ENCODE peak calls at places on chromosomes 5 and 9, in eight cellular contexts. X is astrocyte of the spinal cord, A is neural crest cell, C is AG09319, I is dorsolateral prefrontal cortex, E is glutamatergic neuron, M is WTC11, W is type B pancreatic cell. Q is an unnamed sample.

GRCh38 chr5:43485406-43485805 is 1.7 kb upstream of the TMEM267 start:
- DNase-seq in X (no peak), A (no peak), C (no peak), I (no peak), E (no peak), M (no peak), W (no peak), Q (no peak)

GRCh38 chr5:157819502-157820125 is 39.3 kb downstream of the CLINT1 start:
- DNase-seq in X (peak), A (no peak), C (no peak), I (no peak), E (no peak), M (no peak), W (no peak), Q (no peak)

GRCh38 chr5:172793577-172794488 is 22.8 kb upstream of the DUSP1 start:
- DNase-seq in X (peak), A (no peak), C (no peak), I (no peak), E (no peak), M (no peak), W (no peak), Q (no peak)

GRCh38 chr5:171055881-171056454 is 194.2 kb downstream of the RANBP17 start:
- DNase-seq in X (peak), A (no peak), C (no peak), I (no peak), E (no peak), M (no peak), W (no peak), Q (no peak)

GRCh38 chr5:125026900-125027731 is 280.7 kb upstream of the ZNF608 start:
- DNase-seq in X (peak), A (no peak), C (no peak), I (no peak), E (no peak), M (no peak), W (no peak), Q (peak)

GRCh38 chr5:171907731-171908343 is 98.6 kb downstream of the FBXW11 start:
- DNase-seq in X (peak), A (peak), C (peak), I (peak), E (peak), M (peak), W (no peak), Q (peak)

GRCh38 chr9:2234371-2234893 is 219.3 kb downstream of the SMARCA2 start:
- DNase-seq in X (no peak), A (no peak), C (no peak), I (no peak), E (peak), M (no peak), W (no peak), Q (no peak)

GRCh38 chr5:36777105-36777757 is 99.3 kb upstream of the NIPBL start:
- DNase-seq in X (peak), A (peak), C (no peak), I (no peak), E (peak), M (peak), W (no peak), Q (no peak)

GRCh38 chr9:95509851-95510529 is 6.8 kb downstream of the PTCH1 start:
- DNase-seq in X (no peak), A (peak), C (no peak), I (no peak), E (peak), M (no peak), W (no peak), Q (no peak)

GRCh38 chr9:105246656-105247162 is 2.3 kb downstream of the SLC44A1 start:
- DNase-seq in X (no peak), A (no peak), C (no peak), I (no peak), E (no peak), M (no peak), W (no peak), Q (no peak)

GRCh38 chr5:123186762-123187161 is 97.7 kb downstream of the PRDM6 start:
- DNase-seq in X (no peak), A (no peak), C (no peak), I (no peak), E (no peak), M (no peak), W (no peak), Q (no peak)

GRCh38 chr5:132951858-132952257 is 11.6 kb downstream of the AFF4 start:
- DNase-seq in X (no peak), A (no peak), C (no peak), I (no peak), E (no peak), M (no peak), W (no peak), Q (no peak)

DNA sequence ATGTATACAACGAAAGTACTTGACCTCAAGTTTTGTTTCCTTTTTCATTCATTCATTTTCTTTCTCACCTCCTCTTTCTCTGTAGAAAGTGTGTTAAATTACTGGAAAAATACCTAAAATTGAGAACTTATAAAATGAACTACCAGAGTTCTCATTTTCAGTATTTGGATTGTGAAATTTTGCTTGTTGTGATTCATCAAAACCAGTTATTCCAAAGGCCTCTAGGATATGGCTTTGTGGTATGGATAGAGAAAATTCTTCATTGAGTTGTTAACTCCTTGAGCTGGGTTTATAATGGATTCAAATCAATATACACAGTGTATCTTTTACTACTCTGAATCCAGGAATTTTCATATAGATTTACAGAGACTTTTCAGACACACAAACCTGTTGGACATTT is 287.6 kb downstream of the KDM4C start:
- DNase-seq in X (no peak), A (no peak), C (no peak), I (no peak), E (no peak), M (no peak), W (no peak), Q (no peak)
- TF ChIP-seq CTCF in X (no peak), A (no peak), C (no peak), I (no peak), E (no peak), M (no peak), W (no peak), Q (no peak)

DNA sequence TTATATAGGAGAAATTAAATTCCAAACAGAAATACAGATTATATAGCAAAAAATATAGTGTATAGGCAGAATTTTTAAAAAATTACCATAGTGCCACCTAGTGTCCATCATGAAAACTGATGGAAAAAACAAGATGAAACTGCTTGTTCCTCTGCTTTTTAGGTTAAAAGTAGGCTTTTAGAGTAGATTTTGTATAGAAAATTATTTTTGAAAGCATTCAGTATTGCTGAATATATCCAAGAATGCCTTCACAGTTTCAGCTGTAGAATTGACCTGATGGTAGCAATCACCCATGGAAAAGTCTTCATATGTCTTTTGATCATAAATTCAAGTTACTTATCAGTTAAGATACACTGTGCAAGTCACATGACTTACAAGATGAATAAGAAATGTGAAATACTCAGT is 19.7 kb downstream of the RIOK2 start:
- DNase-seq in X (peak), A (no peak), C (no peak), I (no peak), E (no peak), M (no peak), W (no peak), Q (peak)
- TF ChIP-seq CTCF in X (peak), A (peak), C (peak), I (peak), E (peak), M (peak), W (peak), Q (peak)

GRCh38 chr9:136092741-136093140 is 2.3 kb downstream of the NACC2 start:
- DNase-seq in X (no peak), A (no peak), C (no peak), I (no peak), E (no peak), M (no peak), W (no peak), Q (no peak)
- TF ChIP-seq CTCF in X (no peak), A (no peak), C (no peak), I (no peak), E (no peak), M (no peak), W (no peak), Q (no peak)

DNA sequence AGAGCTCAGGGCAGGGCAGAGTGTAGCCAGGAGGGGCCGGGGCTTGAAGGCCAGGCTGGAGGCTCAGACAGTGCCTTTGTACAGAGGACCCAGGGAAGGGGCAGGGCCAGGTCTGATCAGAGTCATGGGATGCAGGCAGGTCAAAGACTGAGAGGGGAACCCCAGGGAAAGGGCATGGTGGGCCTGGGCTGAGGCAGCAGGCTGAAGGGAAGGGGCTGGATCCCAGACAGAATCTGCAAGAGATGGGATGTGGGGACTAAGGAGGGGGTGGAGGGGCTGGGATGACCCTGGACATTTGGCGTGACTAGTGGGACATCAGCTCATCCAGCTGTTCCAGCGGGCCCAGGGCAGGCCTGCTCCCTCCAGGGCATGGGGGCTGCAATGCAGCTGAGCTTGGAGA is 15.5 kb upstream of the MRNIP start:
- DNase-seq in X (no peak), A (no peak), C (no peak), I (no peak), E (no peak), M (no peak), W (no peak), Q (no peak)
- TF ChIP-seq CTCF in X (no peak), A (no peak), C (no peak), I (no peak), E (no peak), M (no peak), W (no peak), Q (no peak)

GRCh38 chr5:129094924-129095797 is 612 bp downstream of the ISOC1 start:
- DNase-seq in X (no peak), A (peak), C (no peak), I (peak), E (peak), M (peak), W (peak), Q (no peak)
- TF ChIP-seq CTCF in X (no peak), A (peak), C (no peak), I (no peak), E (peak), M (no peak), W (peak), Q (no peak)

GRCh38 chr9:134058716-134059115 is 9.1 kb downstream of the BRD3 start:
- DNase-seq in X (peak), A (no peak), C (no peak), I (no peak), E (peak), M (no peak), W (no peak), Q (no peak)
- TF ChIP-seq CTCF in X (peak), A (no peak), C (no peak), I (no peak), E (no peak), M (no peak), W (no peak), Q (no peak)

GRCh38 chr9:98481676-98482075 is 226.2 kb upstream of the TBC1D2 start:
- DNase-seq in X (no peak), A (no peak), C (no peak), I (no peak), E (no peak), M (no peak), W (no peak), Q (no peak)

GRCh38 chr9:98485706-98486105 is 223.0 kb downstream of the GABBR2 start:
- DNase-seq in X (peak), A (no peak), C (no peak), I (no peak), E (no peak), M (no peak), W (no peak), Q (no peak)

GRCh38 chr9:98482248-98482647 is 226.5 kb downstream of the GABBR2 start:
- DNase-seq in X (no peak), A (no peak), C (no peak), I (no peak), E (no peak), M (no peak), W (no peak), Q (no peak)

GRCh38 chr9:98479967-98480847 is 224.8 kb upstream of the TBC1D2 start:
- DNase-seq in X (no peak), A (no peak), C (no peak), I (no peak), E (no peak), M (no peak), W (no peak), Q (no peak)

GRCh38 chr9:98484218-98484617 is 224.5 kb downstream of the GABBR2 start:
- DNase-seq in X (peak), A (no peak), C (no peak), I (no peak), E (no peak), M (no peak), W (no peak), Q (no peak)
- TF ChIP-seq CTCF in X (peak), A (no peak), C (no peak), I (no peak), E (no peak), M (no peak), W (no peak), Q (no peak)

DNA sequence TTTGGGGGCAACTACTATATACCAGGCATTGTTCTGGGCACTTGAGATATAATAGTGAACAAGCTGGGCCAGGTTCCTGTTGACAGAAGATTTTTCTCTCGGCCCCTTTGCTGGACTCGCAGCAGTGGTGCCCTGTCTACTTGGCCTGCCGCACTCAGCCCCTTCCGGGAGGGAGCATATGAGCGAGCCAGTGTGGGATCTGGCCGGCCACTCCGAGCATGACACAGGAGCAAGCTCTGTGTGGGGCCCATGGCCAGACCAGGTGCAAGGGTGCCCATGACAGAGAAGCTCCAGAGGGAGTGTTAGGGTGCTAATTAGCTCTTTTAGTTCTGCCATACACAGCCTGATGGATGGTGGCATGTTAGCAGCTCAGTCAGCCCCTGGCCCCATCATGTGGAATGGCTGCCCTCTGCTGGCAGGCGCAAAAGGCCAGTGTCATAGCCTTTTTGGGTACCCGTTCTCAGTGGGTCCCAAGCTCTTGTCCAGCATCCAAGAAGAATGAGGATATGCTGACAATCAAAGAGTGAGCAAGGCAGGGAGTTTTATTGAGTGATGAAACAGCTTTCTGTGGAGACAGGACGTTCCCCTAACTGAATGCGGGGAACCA is 9.3 kb upstream of the KIF4B start:
- DNase-seq in X (no peak), A (no peak), C (no peak), I (no peak), E (peak), M (peak), W (no peak), Q (no peak)
- TF ChIP-seq CTCF in X (peak), A (peak), C (peak), I (peak), E (no peak), M (no peak), W (peak), Q (peak)

GRCh38 chr5:79753863-79754645 is 64.4 kb downstream of the CMYA5 start:
- DNase-seq in X (no peak), A (no peak), C (no peak), I (no peak), E (no peak), M (no peak), W (no peak), Q (no peak)

GRCh38 chr5:79753087-79753486 is 63.5 kb downstream of the CMYA5 start:
- DNase-seq in X (no peak), A (no peak), C (no peak), I (no peak), E (no peak), M (no peak), W (no peak), Q (no peak)

GRCh38 chr5:79746645-79747044 is 57.0 kb downstream of the CMYA5 start:
- DNase-seq in X (no peak), A (no peak), C (no peak), I (no peak), E (no peak), M (no peak), W (no peak), Q (no peak)

GRCh38 chr5:79754865-79755555 is 65.4 kb downstream of the CMYA5 start:
- DNase-seq in X (no peak), A (no peak), C (no peak), I (no peak), E (no peak), M (no peak), W (no peak), Q (no peak)

GRCh38 chr5:79750611-79751510 is 61.2 kb downstream of the CMYA5 start:
- DNase-seq in X (no peak), A (no peak), C (no peak), I (no peak), E (no peak), M (no peak), W (no peak), Q (no peak)
- TF ChIP-seq CTCF in X (no peak), A (no peak), C (no peak), I (no peak), E (no peak), M (no peak), W (no peak), Q (no peak)

Q was measured in astrocyte of the cerebellum.